ENCODE peak calls at places on chromosome 21, in four cellular contexts. J is lower lobe of right lung, S is PC-3, B is cardiac fibroblast. U is an unnamed sample.

GRCh38 chr21:15943009-15943666 is 213.4 kb downstream of the USP25 start:
- DNase-seq in J (no peak), S (peak; percentile 85), B (peak; percentile 65), U (no peak)

GRCh38 chr21:38352536-38353219 is 95.9 kb downstream of the KCNJ15 start:
- DNase-seq in J (peak; percentile 61), S (peak; percentile 86), B (peak; percentile 90), U (peak; percentile 76)

GRCh38 chr21:28826569-28826968 is 166.1 kb downstream of the LTN1 start:
- DNase-seq in J (no peak), S (no peak), B (no peak), U (no peak)

GRCh38 chr21:17610862-17611261 is 1.8 kb downstream of the BTG3 start:
- DNase-seq in J (no peak), S (no peak), B (no peak), U (no peak)

GRCh38 chr21:44784810-44785209 is 16.8 kb downstream of the UBE2G2 start:
- DNase-seq in J (no peak), S (no peak), B (no peak), U (no peak)

GRCh38 chr21:38433516-38433915 is 64.8 kb downstream of the ERG start:
- DNase-seq in J (no peak), S (no peak), B (no peak), U (no peak)

GRCh38 chr21:45289655-45290515 is 2.2 kb upstream of the POFUT2 start:
- DNase-seq in J (peak; percentile 20), S (peak; percentile 30), B (peak; percentile 39), U (no peak)

GRCh38 chr21:45962531-45963224 is 18.9 kb upstream of the COL6A1 start:
- DNase-seq in J (no peak), S (no peak), B (no peak), U (no peak)

GRCh38 chr21:46220275-46220810 is 8.2 kb downstream of the LSS start:
- DNase-seq in J (no peak), S (no peak), B (no peak), U (no peak)

GRCh38 chr21:34100789-34101188 is 27.4 kb downstream of the MRPS6 start:
- DNase-seq in J (no peak), S (no peak), B (peak; percentile 20), U (no peak)

GRCh38 chr21:45236481-45236880 is 51.2 kb downstream of the POFUT2 start:
- DNase-seq in J (no peak), S (peak; percentile 19), B (no peak), U (no peak)

GRCh38 chr21:45280178-45280821 is 7.4 kb downstream of the POFUT2 start:
- DNase-seq in J (peak; percentile 21), S (no peak), B (no peak), U (no peak)

GRCh38 chr21:37509802-37510393 is 143.3 kb downstream of the DYRK1A start:
- DNase-seq in J (no peak), S (no peak), B (peak; percentile 61), U (no peak)

GRCh38 chr21:38661296-38662223 is 144.2 kb upstream of the ETS2 start:
- DNase-seq in J (peak; percentile 55), S (no peak), B (peak; percentile 32), U (peak; percentile 37)

GRCh38 chr21:45698493-45698947 is 55.0 kb downstream of the PCBP3 start:
- DNase-seq in J (no peak), S (peak; percentile 95), B (peak; percentile 99), U (peak; percentile 95)

GRCh38 chr21:15749868-15750174 is 20.0 kb downstream of the USP25 start:
- DNase-seq in J (no peak), S (no peak), B (no peak), U (no peak)

GRCh38 chr21:32770514-32771133 is 931 bp downstream of the PAXBP1 start:
- DNase-seq in J (no peak), S (peak; percentile 5), B (peak; percentile 39), U (no peak)

GRCh38 chr21:30058928-30059327 is 107.7 kb downstream of the CLDN17 start:
- DNase-seq in J (no peak), S (no peak), B (no peak), U (no peak)

GRCh38 chr21:44817506-44817880 is 369 bp downstream of the SUMO3 start:
- DNase-seq in J (peak; percentile 93), S (peak; percentile 92), B (peak; percentile 91), U (peak; percentile 43)

GRCh38 chr21:16239659-16240265 is 510.0 kb downstream of the USP25 start:
- DNase-seq in J (no peak), S (peak; percentile 44), B (no peak), U (no peak)

GRCh38 chr21:44875341-44875740 is 1.9 kb upstream of the PTTG1IP start:
- DNase-seq in J (no peak), S (peak; percentile 51), B (peak; percentile 66), U (no peak)

GRCh38 chr21:45590246-45590725 is 48.0 kb upstream of the SLC19A1 start:
- DNase-seq in J (peak; percentile 79), S (peak; percentile 17), B (peak; percentile 68), U (no peak)

GRCh38 chr21:39084979-39085729 is 98.1 kb downstream of the PSMG1 start:
- DNase-seq in J (no peak), S (peak; percentile 13), B (no peak), U (no peak)

GRCh38 chr21:29704719-29705118 is 235.1 kb downstream of the GRIK1 start:
- DNase-seq in J (no peak), S (no peak), B (peak; percentile 76), U (no peak)

GRCh38 chr21:45982758-45983731 is 1.5 kb downstream of the COL6A1 start:
- DNase-seq in J (peak; percentile 46), S (peak; percentile 19), B (no peak), U (no peak)

GRCh38 chr21:22476726-22477646 is 1478.8 kb downstream of the NCAM2 start:
- DNase-seq in J (no peak), S (no peak), B (no peak), U (no peak)
- TF ChIP-seq CTCF in J (no peak), S (no peak), B (no peak), U (no peak)

GRCh38 chr21:42425603-42425985 is 21.9 kb downstream of the UBASH3A start:
- DNase-seq in J (no peak), S (no peak), B (no peak), U (no peak)

GRCh38 chr21:42424848-42425602 is 21.3 kb downstream of the UBASH3A start:
- DNase-seq in J (peak; percentile 34), S (no peak), B (no peak), U (no peak)

GRCh38 chr21:42423197-42423675 is 19.5 kb downstream of the UBASH3A start:
- DNase-seq in J (peak; percentile 31), S (no peak), B (no peak), U (no peak)

GRCh38 chr21:42421018-42421793 is 17.5 kb downstream of the UBASH3A start:
- DNase-seq in J (no peak), S (no peak), B (no peak), U (no peak)

DNA sequence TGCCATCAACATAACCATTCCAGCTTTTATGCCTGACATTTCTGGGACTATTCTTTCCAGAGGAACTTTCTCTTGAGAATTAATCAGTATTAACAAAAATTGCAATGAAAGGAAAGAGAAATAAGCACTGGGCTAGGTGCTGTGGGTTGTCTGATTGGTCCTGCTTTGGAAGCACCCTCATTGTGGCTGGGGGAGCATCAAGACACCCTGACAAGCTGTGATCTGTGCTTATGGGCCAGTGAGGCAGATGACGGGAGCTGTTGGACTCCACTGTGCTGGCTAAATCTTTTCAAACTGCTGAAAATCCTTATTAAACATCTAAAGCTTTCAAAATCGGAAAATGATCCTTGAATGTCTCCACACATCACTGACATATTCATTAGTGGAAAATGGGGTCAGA is 20.0 kb downstream of the UBASH3A start:
- DNase-seq in J (no peak), S (no peak), B (no peak), U (no peak)
- TF ChIP-seq CTCF in J (no peak), S (no peak), B (no peak), U (no peak)

GRCh38 chr21:27365394-27365793 is 398.5 kb upstream of the ADAMTS5 start:
- DNase-seq in J (no peak), S (peak; percentile 38), B (peak; percentile 21), U (no peak)
- TF ChIP-seq CTCF in J (no peak), S (no peak), B (no peak), U (no peak)

GRCh38 chr21:36169465-36170128 is 13.0 kb downstream of the DOP1B start:
- DNase-seq in J (peak; percentile 74), S (no peak), B (no peak), U (no peak)
- TF ChIP-seq CTCF in J (no peak), S (peak; percentile 23), B (no peak), U (peak; percentile 26)

GRCh38 chr21:35441868-35442582 is 392.9 kb upstream of the RUNX1 start:
- DNase-seq in J (no peak), S (no peak), B (no peak), U (no peak)
- TF ChIP-seq CTCF in J (no peak), S (peak; percentile 34), B (no peak), U (peak; percentile 10)

DNA sequence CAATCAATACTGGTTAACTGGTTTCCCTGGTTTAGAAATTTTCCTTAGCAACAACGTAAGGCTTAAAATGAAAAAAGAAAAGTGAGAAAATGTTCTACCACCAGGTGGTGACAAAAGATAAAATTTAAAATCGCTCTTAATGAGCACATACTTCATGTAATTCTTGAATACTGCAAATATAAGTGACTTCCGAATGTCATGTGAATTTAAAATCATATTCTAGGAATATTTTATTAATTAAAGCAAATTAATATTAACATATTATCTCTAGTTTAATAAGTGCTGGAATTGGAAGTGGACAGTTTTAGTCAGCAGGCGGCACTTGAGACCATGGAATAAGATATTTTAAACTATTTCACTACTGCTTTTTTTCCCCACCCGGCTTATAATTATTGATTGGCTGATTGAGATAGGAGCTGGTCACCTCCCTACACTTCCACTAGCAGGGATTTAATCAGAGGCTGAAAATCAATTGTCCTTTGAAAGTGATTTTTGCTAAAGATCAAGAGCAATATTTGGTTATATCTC is 5.0 kb upstream of the ADAMTS1 start:
- DNase-seq in J (no peak), S (peak; percentile 80), B (peak; percentile 80), U (no peak)
- TF ChIP-seq CTCF in J (peak; percentile 65), S (peak; percentile 70), B (peak; percentile 50), U (peak; percentile 32)

DNA sequence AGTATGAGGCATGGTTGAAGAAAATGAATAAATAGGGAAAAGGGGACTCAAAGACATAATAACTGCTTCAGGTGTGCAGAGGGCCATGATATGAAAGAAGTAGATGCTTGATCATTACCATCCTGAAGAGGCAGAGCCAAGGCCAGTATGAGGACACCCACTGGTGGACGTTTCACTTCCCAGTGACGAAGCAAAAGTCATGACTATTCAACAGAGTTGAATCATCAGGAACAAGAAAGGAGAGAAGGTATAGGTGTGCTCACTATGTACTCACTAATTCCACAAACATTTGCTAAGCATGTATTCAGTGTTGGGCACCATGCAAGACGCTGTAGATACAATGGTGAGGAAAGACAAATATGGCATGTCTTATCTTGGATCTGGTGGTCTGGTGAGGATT is 319.2 kb upstream of the RUNX1 start:
- DNase-seq in J (no peak), S (peak; percentile 88), B (no peak), U (no peak)
- TF ChIP-seq CTCF in J (no peak), S (peak; percentile 54), B (no peak), U (no peak)

U was measured in astrocyte of the cerebellum.